ENCODE peak calls at places on chromosomes 11 and 22, in eight cellular contexts. K, H, J, D, V, Y, W and U are unnamed samples.

GRCh38 chr11:2684581-2684980 is 15.2 kb downstream of the KCNQ1OT1 start:
- DNase-seq in K (no peak), H (no peak), J (peak), D (no peak), V (no peak), Y (no peak), W (no peak), U (peak)

GRCh38 chr22:19036523-19037273 is 85.5 kb downstream of the DGCR2 start:
- DNase-seq in K (no peak), H (no peak), J (no peak), D (no peak), V (no peak), Y (no peak), W (no peak), U (no peak)

GRCh38 chr11:129117595-129118350 is 74.4 kb downstream of the ARHGAP32 start:
- DNase-seq in K (peak), H (no peak), J (no peak), D (peak), V (peak), Y (peak), W (peak), U (no peak)

GRCh38 chr11:78961938-78962701 is 387.5 kb upstream of the NARS2 start:
- DNase-seq in K (no peak), H (no peak), J (no peak), D (no peak), V (peak), Y (peak), W (no peak), U (no peak)

GRCh38 chr11:64804346-64805210 is 1.6 kb upstream of the MAP4K2 start:
- DNase-seq in K (no peak), H (no peak), J (no peak), D (no peak), V (no peak), Y (no peak), W (no peak), U (no peak)

GRCh38 chr11:111438168-111438567 is 59.1 kb upstream of the POU2AF1 start:
- DNase-seq in K (no peak), H (no peak), J (peak), D (no peak), V (peak), Y (no peak), W (peak), U (no peak)

GRCh38 chr11:60343094-60343704 is 16.1 kb downstream of the MS4A6E start:
- DNase-seq in K (no peak), H (no peak), J (no peak), D (no peak), V (no peak), Y (no peak), W (peak), U (no peak)

GRCh38 chr11:17790453-17790852 is 55.9 kb downstream of the KCNC1 start:
- DNase-seq in K (no peak), H (no peak), J (no peak), D (no peak), V (no peak), Y (no peak), W (no peak), U (no peak)

GRCh38 chr11:128210148-128210940 is 377.0 kb downstream of the ETS1 start:
- DNase-seq in K (peak), H (no peak), J (no peak), D (no peak), V (no peak), Y (no peak), W (no peak), U (peak)

GRCh38 chr22:48431014-48431413 is 1396.7 kb downstream of the BRD1 start:
- DNase-seq in K (no peak), H (no peak), J (no peak), D (no peak), V (no peak), Y (no peak), W (no peak), U (no peak)

GRCh38 chr11:575324-575995 is 810 bp upstream of the PHRF1 start:
- DNase-seq in K (no peak), H (no peak), J (no peak), D (no peak), V (peak), Y (no peak), W (peak), U (no peak)

GRCh38 chr11:6321961-6322362 is 1.7 kb upstream of the CAVIN3 start:
- DNase-seq in K (no peak), H (no peak), J (no peak), D (no peak), V (no peak), Y (no peak), W (no peak), U (no peak)

GRCh38 chr11:126696976-126697375 is 303.6 kb downstream of the KIRREL3 start:
- DNase-seq in K (no peak), H (no peak), J (no peak), D (no peak), V (no peak), Y (no peak), W (no peak), U (no peak)

GRCh38 chr22:42697542-42698013 is 23.1 kb downstream of the A4GALT start:
- DNase-seq in K (peak), H (no peak), J (no peak), D (no peak), V (no peak), Y (no peak), W (no peak), U (peak)

GRCh38 chr22:47156352-47157092 is 394.1 kb downstream of the TBC1D22A start:
- DNase-seq in K (no peak), H (no peak), J (no peak), D (no peak), V (no peak), Y (no peak), W (no peak), U (no peak)

GRCh38 chr11:66325140-66325754 is 8.4 kb upstream of the CD248 start:
- DNase-seq in K (no peak), H (no peak), J (no peak), D (no peak), V (no peak), Y (no peak), W (peak), U (no peak)